ENCODE peak calls at places on chromosomes 4 and X, in seven cellular contexts. H is NCI-H2029; Z is A172; G is stimulated activated CD8-positive, alpha-beta memory T cell treated with anti-CD3 and anti-CD28 coated beads, Interleukin-7, amount 100 ng/mL, for 1 hour; Y is stimulated activated CD4-positive, alpha-beta T cell treated with anti-CD3 and anti-CD28 coated beads, TNF-alpha, amount 100 ng/mL, for 4 hours; I is esophagus muscularis mucosa; A is ovary. D is an unnamed sample.
A peak's percentile ranks its signal among the peaks of the same experiment; 100 is the strongest.

GRCh38 chrX:106963111-106963510 is 36.9 kb downstream of the MORC4 start:
- DNase-seq in H (no peak), Z (no peak), G (no peak), Y (no peak), I (no peak), A (no peak), D (no peak)

GRCh38 chrX:30620980-30621716 is 32.1 kb upstream of the GK start:
- DNase-seq in H (no peak), Z (peak; percentile 89), G (no peak), Y (no peak), I (no peak), A (no peak), D (no peak)

GRCh38 chrX:153640736-153641574 is 6.0 kb upstream of the DUSP9 start:
- DNase-seq in H (no peak), Z (no peak), G (no peak), Y (no peak), I (no peak), A (no peak), D (no peak)

GRCh38 chr4:77818667-77819408 is at the start of gene CNOT6L:
- DNase-seq in H (peak; percentile 40), Z (peak; percentile 9), G (peak; percentile 71), Y (peak; percentile 67), I (peak; percentile 95), A (peak; percentile 71), D (peak; percentile 80)

GRCh38 chr4:8343051-8343966 is 73.8 kb downstream of the HTRA3 start:
- DNase-seq in H (no peak), Z (no peak), G (no peak), Y (no peak), I (no peak), A (peak; percentile 69), D (no peak)

GRCh38 chr4:94653984-94654609 is 103.7 kb upstream of the BMPR1B start:
- DNase-seq in H (no peak), Z (no peak), G (no peak), Y (no peak), I (no peak), A (no peak), D (no peak)

GRCh38 chr4:56051710-56052075 is 102.9 kb downstream of the CEP135 start:
- DNase-seq in H (no peak), Z (no peak), G (no peak), Y (no peak), I (no peak), A (no peak), D (no peak)

GRCh38 chr4:185004562-185005208 is 13.6 kb upstream of the HELT start:
- DNase-seq in H (peak; percentile 45), Z (no peak), G (no peak), Y (no peak), I (no peak), A (peak; percentile 45), D (no peak)

GRCh38 chr4:4689694-4690440 is 148.0 kb upstream of the STX18 start:
- DNase-seq in H (no peak), Z (no peak), G (no peak), Y (no peak), I (no peak), A (no peak), D (no peak)